ENCODE peak calls at places on chromosomes 13 and 19, in four cellular contexts. One of them, this sample, is unnamed.

GRCh38 chr13:49303533-49304252 is 56.0 kb downstream of the CDADC1 start:
- DNase-seq in neural crest cell: no peak
- DNase-seq in T-helper 1 cell: no peak
- DNase-seq in HFFc6: no peak
- DNase-seq in this sample: no peak

GRCh38 chr13:110109140-110109783 is 197.7 kb downstream of the COL4A1 start:
- DNase-seq in T-helper 1 cell: no peak
- DNase-seq in neural crest cell: no peak
- DNase-seq in HFFc6: no peak
- DNase-seq in this sample: no peak

GRCh38 chr13:76019421-76020044 is 383.4 kb downstream of the LMO7 start:
- DNase-seq in T-helper 1 cell: no peak
- DNase-seq in HFFc6: peak
- DNase-seq in neural crest cell: peak
- DNase-seq in this sample: peak

GRCh38 chr13:111156421-111156820 is 41.3 kb downstream of the ARHGEF7 start:
- DNase-seq in neural crest cell: no peak
- DNase-seq in HFFc6: no peak
- DNase-seq in T-helper 1 cell: no peak
- DNase-seq in this sample: no peak

GRCh38 chr19:33280351-33280921 is 21.9 kb downstream of the CEBPA start:
- DNase-seq in T-helper 1 cell: no peak
- DNase-seq in HFFc6: no peak
- DNase-seq in neural crest cell: no peak
- DNase-seq in this sample: no peak

GRCh38 chr13:83879431-83880171 is 2.7 kb downstream of the SLITRK1 start:
- DNase-seq in HFFc6: no peak
- DNase-seq in T-helper 1 cell: no peak
- DNase-seq in neural crest cell: no peak
- DNase-seq in this sample: no peak

GRCh38 chr19:51891193-51891747 is 3.5 kb upstream of the ZNF577 start:
- DNase-seq in HFFc6: no peak
- DNase-seq in T-helper 1 cell: no peak
- DNase-seq in neural crest cell: no peak
- DNase-seq in this sample: no peak

GRCh38 chr19:50646074-50646807 is 3.0 kb upstream of the C19orf81 start:
- DNase-seq in T-helper 1 cell: no peak
- DNase-seq in neural crest cell: no peak
- DNase-seq in HFFc6: peak
- DNase-seq in this sample: no peak

GRCh38 chr13:19713186-19713965 is 69.4 kb downstream of the PSPC1 start:
- DNase-seq in T-helper 1 cell: no peak
- DNase-seq in HFFc6: peak
- DNase-seq in neural crest cell: no peak
- DNase-seq in this sample: no peak

GRCh38 chr13:44969858-44970484 is 19.3 kb downstream of the NUFIP1 start:
- DNase-seq in HFFc6: peak
- DNase-seq in neural crest cell: no peak
- DNase-seq in T-helper 1 cell: no peak
- DNase-seq in this sample: peak

GRCh38 chr19:48608798-48609263 is 2.3 kb downstream of the SPACA4 start:
- DNase-seq in T-helper 1 cell: no peak
- DNase-seq in neural crest cell: no peak
- DNase-seq in HFFc6: no peak
- DNase-seq in this sample: peak

GRCh38 chr13:109212630-109213029 is 573.8 kb downstream of the IRS2 start:
- DNase-seq in neural crest cell: no peak
- DNase-seq in T-helper 1 cell: no peak
- DNase-seq in HFFc6: no peak
- DNase-seq in this sample: no peak

GRCh38 chr19:6271251-6271650 is 8.5 kb downstream of the MLLT1 start:
- DNase-seq in neural crest cell: no peak
- DNase-seq in HFFc6: no peak
- DNase-seq in T-helper 1 cell: no peak
- DNase-seq in this sample: peak

GRCh38 chr13:91804724-91805123 is 406.3 kb downstream of the GPC5 start:
- DNase-seq in neural crest cell: no peak
- DNase-seq in T-helper 1 cell: no peak
- DNase-seq in HFFc6: no peak
- DNase-seq in this sample: no peak

GRCh38 chr13:25886438-25887214 is 165.2 kb downstream of the SHISA2 start:
- DNase-seq in T-helper 1 cell: no peak
- DNase-seq in HFFc6: no peak
- DNase-seq in neural crest cell: no peak
- DNase-seq in this sample: no peak

GRCh38 chr19:16383584-16384161 is 59.0 kb downstream of the KLF2 start:
- DNase-seq in T-helper 1 cell: no peak
- DNase-seq in HFFc6: no peak
- DNase-seq in neural crest cell: no peak
- DNase-seq in this sample: no peak

GRCh38 chr19:8158411-8159074 is 9.2 kb upstream of the FBN3 start:
- DNase-seq in neural crest cell: peak
- DNase-seq in T-helper 1 cell: no peak
- DNase-seq in HFFc6: peak
- DNase-seq in this sample: peak

GRCh38 chr13:106595623-106596022 is 27.7 kb upstream of the ARGLU1 start:
- DNase-seq in neural crest cell: no peak
- DNase-seq in T-helper 1 cell: no peak
- DNase-seq in HFFc6: no peak
- DNase-seq in this sample: no peak

GRCh38 chr13:45542878-45543277 is 72.7 kb downstream of the ERICH6B start:
- DNase-seq in neural crest cell: no peak
- DNase-seq in HFFc6: no peak
- DNase-seq in T-helper 1 cell: no peak
- DNase-seq in this sample: no peak

GRCh38 chr13:94128430-94128829 is 351.1 kb downstream of the DCT start:
- DNase-seq in T-helper 1 cell: no peak
- DNase-seq in neural crest cell: no peak
- DNase-seq in HFFc6: no peak
- DNase-seq in this sample: no peak

GRCh38 chr13:18978447-18978846 is 203.2 kb downstream of the TUBA3C start:
- DNase-seq in HFFc6: no peak
- DNase-seq in T-helper 1 cell: no peak
- DNase-seq in neural crest cell: no peak
- DNase-seq in this sample: no peak

GRCh38 chr13:48093588-48093987 is 1.3 kb downstream of the MED4 start:
- DNase-seq in HFFc6: no peak
- DNase-seq in T-helper 1 cell: no peak
- DNase-seq in neural crest cell: no peak
- DNase-seq in this sample: no peak

GRCh38 chr13:42355118-42355840 is 83.3 kb downstream of the AKAP11 start:
- DNase-seq in neural crest cell: no peak
- DNase-seq in T-helper 1 cell: no peak
- DNase-seq in HFFc6: no peak
- DNase-seq in this sample: no peak

GRCh38 chr13:98411617-98412310 is 165.1 kb downstream of the STK24 start:
- DNase-seq in neural crest cell: no peak
- DNase-seq in T-helper 1 cell: no peak
- DNase-seq in HFFc6: no peak
- DNase-seq in this sample: no peak

GRCh38 chr13:98507060-98507797 is 69.7 kb downstream of the STK24 start:
- DNase-seq in HFFc6: no peak
- DNase-seq in T-helper 1 cell: no peak
- DNase-seq in neural crest cell: no peak
- DNase-seq in this sample: no peak

GRCh38 chr19:39913682-39914333 is 20.6 kb downstream of the FCGBP start:
- DNase-seq in neural crest cell: no peak
- DNase-seq in T-helper 1 cell: no peak
- DNase-seq in HFFc6: no peak
- DNase-seq in this sample: no peak

GRCh38 chr19:15452111-15453047 is 2.6 kb upstream of the WIZ start:
- DNase-seq in HFFc6: no peak
- DNase-seq in T-helper 1 cell: no peak
- DNase-seq in neural crest cell: peak
- DNase-seq in this sample: peak

GRCh38 chr19:33177417-33177976 is 16.6 kb upstream of the LRP3 start:
- DNase-seq in neural crest cell: peak
- DNase-seq in HFFc6: no peak
- DNase-seq in T-helper 1 cell: peak
- DNase-seq in this sample: peak

GRCh38 chr19:58044886-58045285 is 11.1 kb downstream of the ZSCAN1 start:
- DNase-seq in HFFc6: no peak
- DNase-seq in T-helper 1 cell: no peak
- DNase-seq in neural crest cell: no peak
- DNase-seq in this sample: no peak

GRCh38 chr13:36858285-36858684 is 39.3 kb downstream of the RFXAP start:
- DNase-seq in HFFc6: peak
- DNase-seq in neural crest cell: no peak
- DNase-seq in T-helper 1 cell: no peak
- DNase-seq in this sample: peak

GRCh38 chr13:102726430-102726829 is 31.6 kb upstream of the METTL21C start:
- DNase-seq in neural crest cell: no peak
- DNase-seq in HFFc6: no peak
- DNase-seq in T-helper 1 cell: no peak
- DNase-seq in this sample: no peak

GRCh38 chr19:13701624-13702023 is 62.7 kb upstream of the MRI1 start:
- DNase-seq in HFFc6: no peak
- DNase-seq in T-helper 1 cell: no peak
- DNase-seq in neural crest cell: no peak
- DNase-seq in this sample: no peak

GRCh38 chr19:48674216-48674809 is 1.5 kb upstream of the NTN5 start:
- DNase-seq in neural crest cell: no peak
- DNase-seq in T-helper 1 cell: no peak
- DNase-seq in HFFc6: no peak
- DNase-seq in this sample: no peak

GRCh38 chr19:44857837-44858236 is 11.7 kb downstream of the NECTIN2 start:
- DNase-seq in T-helper 1 cell: no peak
- DNase-seq in HFFc6: no peak
- DNase-seq in neural crest cell: no peak
- DNase-seq in this sample: no peak

GRCh38 chr19:7926727-7927604 is 1.0 kb upstream of the CTXN1 start:
- DNase-seq in T-helper 1 cell: no peak
- DNase-seq in HFFc6: no peak
- DNase-seq in neural crest cell: no peak
- DNase-seq in this sample: no peak

GRCh38 chr13:30884543-30884942 is 21.5 kb upstream of the MEDAG start:
- DNase-seq in T-helper 1 cell: no peak
- DNase-seq in HFFc6: no peak
- DNase-seq in neural crest cell: no peak
- DNase-seq in this sample: no peak

GRCh38 chr19:7860902-7861618 is 13.1 kb downstream of the PRR36 start:
- DNase-seq in T-helper 1 cell: no peak
- DNase-seq in neural crest cell: no peak
- DNase-seq in HFFc6: no peak
- DNase-seq in this sample: no peak

GRCh38 chr13:66553391-66553790 is 676.7 kb downstream of the PCDH9 start:
- DNase-seq in neural crest cell: no peak
- DNase-seq in HFFc6: no peak
- DNase-seq in T-helper 1 cell: no peak
- DNase-seq in this sample: no peak

GRCh38 chr13:69623973-69624372 is 483.7 kb upstream of the ATXN8OS start:
- DNase-seq in T-helper 1 cell: no peak
- DNase-seq in HFFc6: no peak
- DNase-seq in neural crest cell: no peak
- DNase-seq in this sample: no peak